ENCODE peak calls at places on chromosomes 6 and 20, in nine cellular contexts. P is stomach, K is GM12892, B is heart left ventricle, Z is IMR-90, G is A549, A is body of pancreas, Q is tibial nerve, M is H54. N is an unnamed sample.

GRCh38 chr6:121597654-121598053 is 162.2 kb downstream of the GJA1 start:
- DNase-seq in G (no peak), A (no peak), Q (no peak), P (no peak), Z (peak), B (no peak), K (no peak), M (no peak), N (no peak)

GRCh38 chr20:53494753-53495152 is 98.9 kb downstream of the ZNF217 start:
- DNase-seq in P (no peak), K (no peak), Z (no peak), B (no peak), M (no peak), A (no peak), Q (no peak), G (no peak), N (no peak)

GRCh38 chr6:160931378-160932343 is 59.9 kb upstream of the MAP3K4 start:
- DNase-seq in G (no peak), K (no peak), A (no peak), P (no peak), Z (no peak), Q (no peak), M (no peak), B (no peak), N (no peak)

GRCh38 chr20:57947421-57948176 is 237.8 kb upstream of the PMEPA1 start:
- DNase-seq in Q (no peak), A (no peak), Z (peak), G (no peak), P (no peak), M (no peak), K (no peak), B (peak), N (no peak)

GRCh38 chr6:2232445-2232844 is 13.0 kb downstream of the GMDS start:
- DNase-seq in K (no peak), P (no peak), Z (no peak), A (no peak), B (no peak), M (no peak), Q (no peak), G (no peak), N (no peak)

GRCh38 chr20:36101201-36101600 is 53.3 kb upstream of the EPB41L1 start:
- DNase-seq in K (no peak), Z (no peak), B (no peak), Q (no peak), P (peak), M (no peak), G (no peak), A (peak), N (no peak)

GRCh38 chr6:82182756-82183155 is 64.8 kb downstream of the IBTK start:
- DNase-seq in P (no peak), G (no peak), A (no peak), K (no peak), Z (peak), M (no peak), Q (no peak), B (no peak), N (no peak)

GRCh38 chr6:149060985-149061760 is 256.3 kb upstream of the TAB2 start:
- DNase-seq in M (no peak), A (peak), K (no peak), G (peak), B (no peak), Q (no peak), P (peak), Z (peak), N (no peak)

GRCh38 chr6:138931660-138932059 is 56.4 kb downstream of the REPS1 start:
- DNase-seq in B (no peak), Q (no peak), M (no peak), A (no peak), P (no peak), G (no peak), Z (no peak), K (no peak), N (no peak)

GRCh38 chr20:52269327-52269726 is 77.7 kb upstream of the ZFP64 start:
- DNase-seq in P (no peak), Q (peak), B (no peak), Z (no peak), G (no peak), K (no peak), M (no peak), A (no peak), N (no peak)

GRCh38 chr6:170284866-170285469 is 5.9 kb downstream of the DLL1 start:
- DNase-seq in K (no peak), M (no peak), G (no peak), B (no peak), P (peak), A (no peak), Z (no peak), Q (no peak), N (no peak)

GRCh38 chr20:24694727-24695528 is 225.5 kb downstream of the SYNDIG1 start:
- DNase-seq in A (no peak), Q (no peak), G (no peak), Z (no peak), P (peak), M (no peak), B (no peak), K (no peak), N (peak)

GRCh38 chr6:939047-939363 is 246.1 kb upstream of the EXOC2 start:
- DNase-seq in K (no peak), Q (no peak), B (no peak), P (no peak), A (no peak), Z (no peak), M (no peak), G (no peak), N (no peak)

GRCh38 chr6:68343901-68344300 is 291.2 kb upstream of the ADGRB3 start:
- DNase-seq in Z (peak), K (no peak), Q (peak), B (no peak), A (peak), G (peak), M (peak), P (no peak), N (no peak)

GRCh38 chr6:161003336-161003735 is 11.8 kb downstream of the MAP3K4 start:
- DNase-seq in A (no peak), G (no peak), M (no peak), Q (no peak), B (no peak), P (no peak), Z (peak), K (no peak), N (no peak)

GRCh38 chr6:157746897-157747296 is 76.1 kb upstream of the SNX9 start:
- DNase-seq in Q (no peak), Z (no peak), G (no peak), A (no peak), P (no peak), K (no peak), M (no peak), B (no peak), N (no peak)

GRCh38 chr6:44270526-44271405 is 516 bp downstream of the TMEM151B start:
- DNase-seq in K (no peak), Q (no peak), M (no peak), A (no peak), G (no peak), P (no peak), Z (no peak), B (no peak), N (no peak)

GRCh38 chr6:153503810-153504209 is 372.7 kb upstream of the RGS17 start:
- DNase-seq in A (no peak), K (no peak), P (no peak), B (no peak), Q (no peak), G (peak), M (no peak), Z (no peak), N (no peak)

GRCh38 chr6:170344631-170345576 is 38.3 kb downstream of the FAM120B start:
- DNase-seq in Z (peak), A (peak), M (peak), P (no peak), Q (no peak), K (no peak), B (peak), G (peak), N (no peak)

GRCh38 chr6:3808759-3809514 is 40.2 kb upstream of the FAM50B start:
- DNase-seq in M (peak), P (peak), A (peak), K (no peak), Z (peak), Q (peak), B (no peak), G (peak), N (peak)

GRCh38 chr6:38495922-38496635 is 143.7 kb downstream of the BTBD9 start:
- DNase-seq in Q (no peak), K (no peak), Z (no peak), M (no peak), A (no peak), G (no peak), P (no peak), B (no peak), N (no peak)

GRCh38 chr6:39228111-39228971 is 934 bp downstream of the KCNK5 start:
- DNase-seq in B (no peak), G (no peak), K (no peak), A (no peak), M (no peak), P (no peak), Z (no peak), Q (no peak), N (no peak)

GRCh38 chr20:6265204-6265904 is 142.5 kb upstream of the FERMT1 start:
- DNase-seq in K (no peak), G (peak), Z (peak), M (no peak), P (no peak), A (peak), B (no peak), Q (peak), N (no peak)

GRCh38 chr20:19821605-19822004 is 63.5 kb downstream of the RIN2 start:
- DNase-seq in M (no peak), G (no peak), Q (no peak), A (no peak), P (no peak), K (no peak), B (no peak), Z (no peak), N (no peak)

GRCh38 chr6:75065524-75065923 is 140.3 kb downstream of the COL12A1 start:
- DNase-seq in G (peak), P (no peak), M (no peak), Z (peak), Q (no peak), B (peak), A (no peak), K (no peak), N (no peak)

GRCh38 chr20:14418441-14418840 is 81.0 kb upstream of the FLRT3 start:
- DNase-seq in M (no peak), Z (no peak), P (no peak), G (no peak), A (no peak), B (no peak), K (no peak), Q (no peak), N (no peak)

GRCh38 chr6:129659590-129660345 is 50.2 kb downstream of the ARHGAP18 start:
- DNase-seq in G (no peak), P (no peak), M (no peak), K (no peak), Q (no peak), A (no peak), Z (peak), B (no peak), N (no peak)

GRCh38 chr6:33313709-33314514 is at the start of gene TAPBP:
- DNase-seq in K (peak), M (peak), A (peak), Z (peak), P (peak), G (peak), B (peak), Q (peak), N (peak)

GRCh38 chr20:10992776-10993175 is 319.0 kb upstream of the JAG1 start:
- DNase-seq in Q (no peak), A (no peak), B (no peak), G (no peak), M (no peak), Z (peak), K (no peak), P (no peak), N (no peak)

GRCh38 chr6:12602342-12602741 is 114.2 kb upstream of the PHACTR1 start:
- DNase-seq in K (no peak), B (no peak), Z (no peak), M (no peak), Q (no peak), P (no peak), A (no peak), G (peak), N (no peak)
- TF ChIP-seq POLR2A in K (no peak), B (no peak), Z (no peak), M (no peak), Q (no peak), P (no peak), A (no peak), G (no peak), N (no peak)

DNA sequence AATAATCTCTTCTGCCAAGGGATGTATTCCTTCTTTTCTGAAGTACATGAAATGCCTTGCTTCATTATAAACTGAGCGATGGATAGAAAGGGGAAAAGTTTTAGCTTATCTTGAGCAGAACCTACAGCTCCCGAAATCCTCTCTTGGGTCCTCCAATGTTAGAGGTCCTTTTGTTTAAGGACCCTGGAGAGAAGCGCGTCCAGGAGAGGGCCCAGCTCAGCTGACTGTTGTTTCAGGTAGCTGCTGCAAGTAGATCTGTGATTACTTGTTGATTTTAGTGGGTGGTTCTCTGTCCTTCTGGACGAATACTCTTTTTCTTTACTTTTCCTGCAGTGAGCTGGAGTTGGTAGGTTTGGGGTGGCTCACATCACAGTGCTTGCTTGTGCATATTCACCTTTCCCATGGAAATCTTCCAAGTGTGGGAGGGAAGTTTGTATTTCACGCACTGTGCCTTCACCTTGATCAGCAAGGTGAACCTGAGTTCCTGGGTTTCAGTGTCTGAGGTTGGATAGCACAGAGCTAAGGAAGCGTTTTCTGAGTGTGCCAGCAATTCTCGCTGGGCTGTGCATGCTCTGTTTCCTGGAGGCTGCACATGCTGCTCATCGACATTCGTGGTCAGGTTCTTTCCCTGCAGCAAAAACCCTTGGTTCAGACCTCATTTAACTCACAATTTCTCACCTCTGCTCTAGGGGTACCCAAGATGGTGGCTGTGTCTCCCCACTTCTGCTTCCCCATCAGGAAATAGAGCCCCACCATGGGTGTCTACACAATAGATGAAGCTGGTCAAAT is 176.3 kb downstream of the JARID2 start:
- DNase-seq in P (no peak), M (no peak), G (no peak), B (no peak), A (no peak), Q (no peak), Z (no peak), K (no peak), N (no peak)
- TF ChIP-seq POLR2A in P (no peak), M (no peak), G (no peak), B (no peak), A (no peak), Q (no peak), Z (no peak), K (no peak), N (no peak)

GRCh38 chr20:49890651-49891361 is 24.5 kb downstream of the SPATA2 start:
- DNase-seq in P (no peak), K (no peak), Q (no peak), Z (no peak), A (no peak), B (no peak), G (no peak), M (no peak), N (no peak)

GRCh38 chr20:49889943-49890650 is 25.2 kb downstream of the SPATA2 start:
- DNase-seq in A (no peak), M (no peak), G (no peak), K (no peak), P (peak), Q (no peak), Z (no peak), B (no peak), N (no peak)

GRCh38 chr20:49887828-49888340 is 27.4 kb downstream of the SPATA2 start:
- DNase-seq in M (no peak), Q (no peak), B (no peak), A (no peak), Z (no peak), P (no peak), K (no peak), G (no peak), N (no peak)

GRCh38 chr20:49888341-49889244 is 26.7 kb downstream of the SPATA2 start:
- DNase-seq in K (peak), P (peak), G (peak), Z (peak), Q (peak), A (peak), B (no peak), M (peak), N (no peak)

GRCh38 chr20:49889245-49889942 is 25.9 kb downstream of the SPATA2 start:
- DNase-seq in M (no peak), Q (no peak), G (no peak), P (peak), A (peak), Z (no peak), K (no peak), B (no peak), N (no peak)
- TF ChIP-seq POLR2A in M (no peak), Q (no peak), G (no peak), P (no peak), A (no peak), Z (no peak), K (no peak), B (no peak), N (no peak)

GRCh38 chr20:32188376-32189122 is 19.0 kb downstream of the PLAGL2 start:
- DNase-seq in P (no peak), K (no peak), A (no peak), B (no peak), G (no peak), M (no peak), Z (no peak), Q (no peak), N (peak)

GRCh38 chr20:32189123-32189410 is 18.5 kb downstream of the PLAGL2 start:
- DNase-seq in B (no peak), M (no peak), G (no peak), K (no peak), Q (no peak), Z (no peak), A (no peak), P (no peak), N (no peak)

GRCh38 chr20:32190608-32191415 is 16.7 kb downstream of the PLAGL2 start:
- DNase-seq in Z (no peak), M (no peak), A (no peak), Q (no peak), K (no peak), G (no peak), B (no peak), P (no peak), N (no peak)

GRCh38 chr20:32191422-32191821 is 16.1 kb downstream of the PLAGL2 start:
- DNase-seq in P (no peak), G (no peak), K (no peak), B (no peak), A (no peak), M (no peak), Q (no peak), Z (no peak), N (no peak)

DNA sequence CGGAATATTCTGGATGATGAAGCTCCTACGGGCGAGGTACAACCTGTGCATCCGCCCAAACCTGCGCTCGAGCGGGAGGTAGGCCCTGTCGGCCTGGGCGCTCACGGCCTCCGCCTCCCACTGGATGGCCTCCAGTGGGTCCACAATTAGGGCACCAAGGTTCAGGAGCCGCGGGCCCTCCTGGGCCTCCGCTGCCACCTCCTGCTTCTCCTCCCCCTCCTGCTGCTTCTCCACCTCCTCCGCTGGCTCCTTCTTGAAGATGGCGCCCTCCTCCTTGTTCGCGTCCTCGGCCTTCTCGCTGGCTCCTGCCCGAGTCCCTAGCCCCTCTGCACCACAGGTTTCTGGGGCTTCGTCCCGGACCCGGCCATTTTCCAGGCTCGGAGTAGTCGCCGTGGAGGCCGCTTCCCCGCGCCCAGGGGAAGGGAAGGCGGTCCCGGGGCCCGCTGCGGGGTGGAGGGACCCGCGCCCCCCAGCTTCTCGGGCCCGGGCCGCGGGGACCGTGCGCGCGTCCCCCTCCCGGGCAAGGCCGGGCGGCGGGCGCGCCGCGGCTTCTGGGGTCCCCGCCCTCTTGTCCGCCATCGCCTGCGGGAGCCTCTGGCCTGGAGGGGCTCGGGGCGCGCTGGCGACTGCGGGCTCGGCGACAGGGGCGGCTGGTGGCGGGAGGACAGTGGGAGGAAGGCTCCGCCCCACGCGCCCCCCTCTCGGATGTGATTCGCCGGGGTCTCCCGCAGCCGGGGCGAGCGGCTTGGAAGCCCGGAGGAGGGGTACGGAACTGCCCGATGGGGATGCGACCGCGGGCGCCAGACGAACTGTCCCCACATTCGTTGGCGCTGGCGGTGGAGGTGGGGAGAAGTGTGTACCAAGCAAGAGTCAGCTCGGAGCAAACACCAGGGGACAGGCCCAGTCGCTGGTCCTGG is 17.6 kb downstream of the PLAGL2 start:
- DNase-seq in K (peak), G (no peak), Q (peak), A (no peak), Z (peak), B (peak), P (peak), M (no peak), N (peak)
- TF ChIP-seq POLR2A in K (peak), G (no peak), Q (no peak), A (peak), Z (no peak), B (no peak), P (no peak), M (no peak), N (no peak)

GRCh38 chr20:47356526-47357295 is at the start of gene ZMYND8:
- DNase-seq in Z (peak), B (peak), K (peak), M (peak), A (peak), P (peak), Q (peak), G (peak), N (peak)
- TF ChIP-seq POLR2A in Z (peak), B (peak), K (no peak), M (peak), A (no peak), P (no peak), Q (peak), G (no peak), N (no peak)

GRCh38 chr6:131640576-131640975 is 3.5 kb downstream of the ENPP3 start:
- DNase-seq in Z (no peak), B (no peak), P (no peak), Q (no peak), A (no peak), K (no peak), G (no peak), M (no peak), N (no peak)
- TF ChIP-seq POLR2A in Z (no peak), B (no peak), P (no peak), Q (no peak), A (no peak), K (no peak), G (no peak), M (no peak), N (no peak)

GRCh38 chr6:142500265-142500786 is 198.5 kb downstream of the ADGRG6 start:
- DNase-seq in Q (no peak), M (no peak), Z (no peak), B (no peak), K (no peak), G (no peak), A (no peak), P (no peak), N (no peak)

GRCh38 chr6:142507065-142507464 is 205.3 kb downstream of the ADGRG6 start:
- DNase-seq in Z (no peak), B (no peak), Q (no peak), P (no peak), G (no peak), K (no peak), A (no peak), M (no peak), N (no peak)

DNA sequence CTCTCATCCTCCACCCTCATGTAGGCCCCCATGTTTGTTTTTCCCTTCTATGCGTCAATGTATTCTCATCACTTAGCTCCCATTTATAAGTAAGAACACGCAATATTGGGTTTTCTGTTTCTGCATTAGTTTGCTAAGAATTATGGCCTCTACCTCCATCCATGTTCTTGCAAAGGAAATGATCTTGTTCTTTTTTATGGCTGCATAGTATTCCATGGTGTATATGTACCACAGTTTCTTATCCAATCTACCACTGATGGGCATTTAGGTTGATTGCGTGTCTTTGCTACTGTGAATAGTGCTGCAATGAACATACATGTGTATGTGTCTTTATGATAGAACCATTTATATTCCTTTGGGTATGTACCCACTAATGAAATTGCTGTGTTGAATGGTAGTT is 200.0 kb downstream of the ADGRG6 start:
- DNase-seq in A (no peak), M (no peak), K (no peak), G (no peak), Q (no peak), P (no peak), B (no peak), Z (no peak), N (no peak)
- TF ChIP-seq POLR2A in A (no peak), M (no peak), K (no peak), G (no peak), Q (no peak), P (no peak), B (no peak), Z (no peak), N (no peak)

N was measured in breast epithelium.